ENCODE peak calls at places on chromosomes 4 and X, in eight cellular contexts. Y is H1, P is DND-41, G is brain microvascular endothelial cell, L is MM.1S, D is AG04450, T is breast epithelium, A is esophagus squamous epithelium. Q is an unnamed sample.

GRCh38 chr4:82989567-82990429 is 20.8 kb downstream of the LIN54 start:
- DNase-seq in Y (no peak), P (peak), G (no peak), L (peak), D (no peak), T (no peak), A (no peak), Q (peak)

GRCh38 chr4:151407466-151408379 is 1.3 kb upstream of the FHIP1A start:
- DNase-seq in Y (no peak), P (peak), G (no peak), L (peak), D (no peak), T (peak), A (peak), Q (peak)

GRCh38 chrX:53440631-53441517 is 6.7 kb upstream of the HSD17B10 start:
- DNase-seq in Y (no peak), P (no peak), G (peak), L (no peak), D (no peak), T (peak), A (peak), Q (no peak)

GRCh38 chr4:156193116-156193515 is 239.4 kb upstream of the CTSO start:
- DNase-seq in Y (no peak), P (no peak), G (peak), L (no peak), D (no peak), T (no peak), A (no peak), Q (no peak)

GRCh38 chr4:71404049-71404448 is 65.2 kb downstream of the SLC4A4 start:
- DNase-seq in Y (no peak), P (no peak), G (no peak), L (no peak), D (no peak), T (no peak), A (no peak), Q (no peak)

GRCh38 chr4:52641853-52642563 is 17.1 kb downstream of the USP46 start:
- DNase-seq in Y (no peak), P (no peak), G (peak), L (no peak), D (no peak), T (no peak), A (no peak), Q (no peak)

GRCh38 chr4:69907151-69907550 is 23.7 kb upstream of the CSN1S1 start:
- DNase-seq in Y (no peak), P (no peak), G (peak), L (no peak), D (no peak), T (no peak), A (no peak), Q (no peak)

GRCh38 chr4:154471032-154471431 is 20.6 kb downstream of the DCHS2 start:
- DNase-seq in Y (no peak), P (no peak), G (no peak), L (no peak), D (no peak), T (no peak), A (no peak), Q (no peak)

GRCh38 chrX:17417411-17417810 is 42.4 kb downstream of the NHS start:
- DNase-seq in Y (no peak), P (no peak), G (no peak), L (no peak), D (no peak), T (no peak), A (no peak), Q (no peak)

GRCh38 chr4:114780205-114780604 is 181.6 kb downstream of the UGT8 start:
- DNase-seq in Y (no peak), P (no peak), G (peak), L (peak), D (no peak), T (no peak), A (no peak), Q (no peak)

GRCh38 chr4:84238247-84239090 is 260.6 kb downstream of the NKX6-1 start:
- DNase-seq in Y (no peak), P (no peak), G (peak), L (no peak), D (no peak), T (no peak), A (no peak), Q (no peak)

GRCh38 chrX:19544693-19545305 is 29.5 kb upstream of the MAP3K15 start:
- DNase-seq in Y (no peak), P (peak), G (peak), L (peak), D (no peak), T (no peak), A (no peak), Q (peak)

GRCh38 chrX:34638116-34638515 is 19.0 kb downstream of the TMEM47 start:
- DNase-seq in Y (no peak), P (no peak), G (no peak), L (peak), D (peak), T (no peak), A (no peak), Q (peak)

GRCh38 chr4:180455226-180455625 is 1788.0 kb upstream of the TENM3 start:
- DNase-seq in Y (no peak), P (no peak), G (no peak), L (no peak), D (no peak), T (no peak), A (no peak), Q (no peak)

GRCh38 chr4:55866973-55867574 is 13.6 kb downstream of the EXOC1 start:
- DNase-seq in Y (no peak), P (peak), G (peak), L (peak), D (no peak), T (no peak), A (no peak), Q (peak)

GRCh38 chr4:53005808-53006207 is 143.7 kb downstream of the RASL11B start:
- DNase-seq in Y (no peak), P (no peak), G (no peak), L (no peak), D (no peak), T (no peak), A (no peak), Q (no peak)

GRCh38 chr4:105147226-105148151 is 813 bp downstream of the TET2 start:
- DNase-seq in Y (no peak), P (no peak), G (no peak), L (peak), D (no peak), T (no peak), A (no peak), Q (peak)

GRCh38 chr4:120853101-120853940 is 69.2 kb downstream of the PRDM5 start:
- DNase-seq in Y (no peak), P (no peak), G (no peak), L (no peak), D (no peak), T (no peak), A (no peak), Q (no peak)

GRCh38 chrX:56233100-56233499 is 944 bp downstream of the KLF8 start:
- DNase-seq in Y (no peak), P (no peak), G (no peak), L (no peak), D (no peak), T (no peak), A (no peak), Q (no peak)

GRCh38 chr4:22551550-22551949 is 35.7 kb upstream of the ADGRA3 start:
- DNase-seq in Y (no peak), P (no peak), G (no peak), L (no peak), D (no peak), T (no peak), A (no peak), Q (no peak)

GRCh38 chr4:16116493-16116990 is 32.7 kb upstream of the PROM1 start:
- DNase-seq in Y (no peak), P (no peak), G (no peak), L (no peak), D (no peak), T (no peak), A (no peak), Q (no peak)

GRCh38 chr4:31674313-31674947 is 954.3 kb downstream of the PCDH7 start:
- DNase-seq in Y (no peak), P (no peak), G (peak), L (no peak), D (no peak), T (no peak), A (no peak), Q (peak)

GRCh38 chr4:71186566-71187398 is 152.0 kb upstream of the SLC4A4 start:
- DNase-seq in Y (no peak), P (peak), G (no peak), L (peak), D (no peak), T (no peak), A (no peak), Q (peak)

GRCh38 chr4:187256897-187257296 is 533.2 kb upstream of the FAT1 start:
- DNase-seq in Y (no peak), P (no peak), G (no peak), L (no peak), D (no peak), T (no peak), A (no peak), Q (no peak)

GRCh38 chr4:7630559-7631287 is 196.0 kb upstream of the PSAPL1 start:
- DNase-seq in Y (no peak), P (no peak), G (peak), L (no peak), D (peak), T (no peak), A (no peak), Q (no peak)

GRCh38 chr4:169137555-169137920 is 127.5 kb upstream of the CBR4 start:
- DNase-seq in Y (no peak), P (no peak), G (no peak), L (no peak), D (no peak), T (no peak), A (no peak), Q (no peak)

GRCh38 chr4:72843466-72843865 is 226.1 kb downstream of the COX18 start:
- DNase-seq in Y (no peak), P (no peak), G (peak), L (no peak), D (no peak), T (no peak), A (no peak), Q (no peak)
- H3K4me3 ChIP-seq in Y (no peak), P (no peak), G (no peak), L (no peak), D (no peak), T (no peak), A (no peak), Q (no peak)

GRCh38 chr4:153207027-153207426 is 2.8 kb downstream of the TRIM2 start:
- DNase-seq in Y (no peak), P (no peak), G (no peak), L (no peak), D (no peak), T (no peak), A (no peak), Q (no peak)
- H3K4me3 ChIP-seq in Y (peak), P (no peak), G (no peak), L (no peak), D (no peak), T (no peak), A (no peak), Q (no peak)

GRCh38 chr4:165330071-165330470 is 2.6 kb downstream of the MSMO1 start:
- DNase-seq in Y (no peak), P (no peak), G (no peak), L (no peak), D (no peak), T (no peak), A (no peak), Q (no peak)

GRCh38 chr4:165326831-165327210 is 648 bp upstream of the MSMO1 start:
- DNase-seq in Y (no peak), P (peak), G (peak), L (peak), D (no peak), T (no peak), A (peak), Q (no peak)

GRCh38 chr4:165327211-165328100 is at the start of gene MSMO1:
- DNase-seq in Y (peak), P (peak), G (peak), L (peak), D (peak), T (peak), A (peak), Q (peak)

GRCh38 chr4:165328101-165328425 is 594 bp downstream of the MSMO1 start:
- DNase-seq in Y (no peak), P (no peak), G (peak), L (no peak), D (no peak), T (no peak), A (no peak), Q (no peak)

DNA sequence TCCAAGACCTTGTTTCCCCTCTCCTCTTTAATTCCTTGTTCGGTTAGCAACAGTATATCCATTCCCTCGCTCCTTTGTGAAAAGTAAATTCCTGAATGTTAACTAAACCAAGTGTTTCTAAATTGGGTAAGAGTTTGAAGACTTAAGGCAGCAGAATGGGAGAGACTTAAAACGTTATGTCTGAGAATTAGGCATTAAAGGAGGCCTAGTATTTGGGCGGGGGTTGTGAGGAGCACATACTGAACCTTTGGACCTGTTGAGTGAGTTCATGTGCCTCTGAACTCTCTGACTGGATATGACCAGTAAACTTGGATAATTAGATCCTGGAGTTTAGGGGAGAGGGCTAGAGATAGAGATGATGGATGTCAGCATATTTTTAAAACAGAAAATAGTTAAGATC is 1.2 kb downstream of the MSMO1 start:
- DNase-seq in Y (no peak), P (no peak), G (no peak), L (no peak), D (no peak), T (no peak), A (no peak), Q (no peak)
- H3K4me3 ChIP-seq in Y (peak), P (peak), G (peak), L (peak), D (peak), T (peak), A (peak), Q (peak)

DNA sequence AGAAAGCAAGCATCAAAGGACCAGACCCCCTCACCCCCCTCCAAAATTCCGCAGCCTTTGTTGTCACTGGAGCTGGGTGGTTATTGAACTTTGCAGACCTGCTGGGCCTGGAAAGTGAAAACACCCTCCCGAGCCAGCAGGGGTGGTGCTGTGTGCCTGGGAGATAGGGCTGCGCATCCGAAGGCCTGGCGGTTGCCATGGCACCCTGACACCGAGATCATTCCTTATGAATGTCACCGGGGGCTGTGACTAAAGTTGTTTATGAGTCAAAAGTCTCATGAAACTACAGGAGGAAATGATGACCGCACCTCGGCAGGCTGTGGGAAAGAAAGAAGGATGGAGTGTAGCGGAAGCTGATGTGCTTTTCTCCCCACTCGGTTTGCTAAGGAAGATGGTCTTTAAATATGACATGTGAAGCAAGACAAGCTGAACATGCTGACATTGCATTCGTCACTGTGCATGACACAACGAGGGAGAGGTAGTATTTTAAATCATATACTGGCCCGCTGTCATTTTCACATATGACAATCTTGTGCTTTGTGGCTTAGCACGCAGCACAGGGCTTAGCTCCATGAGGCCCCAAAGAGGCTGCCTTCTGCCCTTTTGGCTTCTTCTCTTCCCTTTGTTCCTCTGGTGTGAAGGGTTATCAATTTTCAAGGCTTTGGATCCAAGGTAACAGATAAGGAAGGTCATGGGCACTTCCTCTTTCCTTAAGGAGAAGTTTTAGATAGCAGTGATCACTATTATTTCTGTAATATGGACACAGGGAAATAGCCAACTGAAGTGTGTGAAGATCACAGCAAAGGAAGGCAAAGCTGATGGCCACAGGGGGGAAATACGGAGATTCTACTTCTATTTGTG is 367.1 kb downstream of the UNC5C start:
- DNase-seq in Y (no peak), P (no peak), G (peak), L (no peak), D (no peak), T (no peak), A (no peak), Q (no peak)
- H3K4me3 ChIP-seq in Y (no peak), P (no peak), G (no peak), L (no peak), D (no peak), T (no peak), A (no peak), Q (no peak)

GRCh38 chr4:689498-690122 is 659 bp upstream of the SLC49A3 start:
- DNase-seq in Y (no peak), P (no peak), G (no peak), L (no peak), D (no peak), T (no peak), A (no peak), Q (no peak)
- H3K4me3 ChIP-seq in Y (peak), P (no peak), G (peak), L (no peak), D (no peak), T (peak), A (peak), Q (no peak)

DNA sequence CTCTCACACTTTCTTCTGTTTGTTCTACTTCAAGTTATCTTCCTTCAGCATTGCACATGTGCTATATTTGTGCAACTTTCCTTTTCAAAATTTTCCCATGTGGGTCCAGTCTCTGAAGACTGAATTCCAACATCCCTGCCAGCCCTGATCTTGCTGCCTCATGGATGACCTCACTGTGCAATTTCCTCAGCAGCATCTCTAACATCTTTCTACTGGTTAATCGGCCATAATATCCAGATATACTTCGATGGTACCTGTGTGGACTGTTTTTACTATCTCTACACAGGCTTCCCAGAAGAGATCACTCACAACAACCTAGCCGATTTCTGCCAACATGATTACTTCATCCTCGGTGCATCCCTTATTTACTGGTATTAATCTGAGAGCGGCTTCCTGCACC is 41.5 kb downstream of the GPM6A start:
- DNase-seq in Y (no peak), P (no peak), G (no peak), L (no peak), D (no peak), T (no peak), A (no peak), Q (no peak)
- H3K4me3 ChIP-seq in Y (no peak), P (no peak), G (no peak), L (peak), D (no peak), T (peak), A (no peak), Q (peak)

Q was measured in Jurkat, Clone E6-1.